ENCODE peak calls at places on chromosomes 5 and 9, in nine cellular contexts. One of them, this sample, is unnamed.

GRCh38 chr9:136711751-136712689 is at the start of gene DIPK1B:
- DNase-seq in K562: peak; percentile 90
- DNase-seq in Calu3: no peak
- DNase-seq in cardiac fibroblast: no peak
- DNase-seq in RWPE1: no peak
- DNase-seq in GM12865: no peak
- DNase-seq in cardiac muscle cell: no peak
- DNase-seq in astrocyte of the spinal cord: no peak
- DNase-seq in fibroblast of villous mesenchyme: no peak
- DNase-seq in this sample: no peak

GRCh38 chr9:132247942-132248341 is 86.1 kb downstream of the NTNG2 start:
- DNase-seq in K562: no peak
- DNase-seq in Calu3: no peak
- DNase-seq in cardiac fibroblast: no peak
- DNase-seq in RWPE1: no peak
- DNase-seq in GM12865: no peak
- DNase-seq in cardiac muscle cell: no peak
- DNase-seq in astrocyte of the spinal cord: no peak
- DNase-seq in fibroblast of villous mesenchyme: no peak
- DNase-seq in this sample: no peak

GRCh38 chr5:78472469-78473106 is 112.2 kb downstream of the SCAMP1 start:
- DNase-seq in K562: peak; percentile 27
- DNase-seq in Calu3: no peak
- DNase-seq in cardiac fibroblast: peak; percentile 55
- DNase-seq in RWPE1: peak; percentile 38
- DNase-seq in GM12865: no peak
- DNase-seq in cardiac muscle cell: peak; percentile 60
- DNase-seq in astrocyte of the spinal cord: peak; percentile 51
- DNase-seq in fibroblast of villous mesenchyme: peak; percentile 45
- DNase-seq in this sample: peak; percentile 6

GRCh38 chr5:131000289-131000688 is 164.8 kb downstream of the HINT1 start:
- DNase-seq in K562: no peak
- DNase-seq in Calu3: no peak
- DNase-seq in cardiac fibroblast: no peak
- DNase-seq in RWPE1: no peak
- DNase-seq in GM12865: no peak
- DNase-seq in cardiac muscle cell: no peak
- DNase-seq in astrocyte of the spinal cord: no peak
- DNase-seq in fibroblast of villous mesenchyme: no peak
- DNase-seq in this sample: no peak

GRCh38 chr9:79264511-79265448 is 307.0 kb upstream of the TLE4 start:
- DNase-seq in K562: no peak
- DNase-seq in Calu3: no peak
- DNase-seq in cardiac fibroblast: no peak
- DNase-seq in RWPE1: no peak
- DNase-seq in GM12865: no peak
- DNase-seq in cardiac muscle cell: no peak
- DNase-seq in astrocyte of the spinal cord: no peak
- DNase-seq in fibroblast of villous mesenchyme: no peak
- DNase-seq in this sample: no peak

GRCh38 chr5:88761269-88761880 is 121.6 kb downstream of the MEF2C start:
- DNase-seq in K562: no peak
- DNase-seq in Calu3: no peak
- DNase-seq in cardiac fibroblast: peak; percentile 55
- DNase-seq in RWPE1: no peak
- DNase-seq in GM12865: peak; percentile 58
- DNase-seq in cardiac muscle cell: peak; percentile 19
- DNase-seq in astrocyte of the spinal cord: peak; percentile 49
- DNase-seq in fibroblast of villous mesenchyme: no peak
- DNase-seq in this sample: peak; percentile 10

GRCh38 chr5:15615859-15616258 is 115.9 kb downstream of the FBXL7 start:
- DNase-seq in K562: no peak
- DNase-seq in Calu3: no peak
- DNase-seq in cardiac fibroblast: no peak
- DNase-seq in RWPE1: no peak
- DNase-seq in GM12865: no peak
- DNase-seq in cardiac muscle cell: no peak
- DNase-seq in astrocyte of the spinal cord: no peak
- DNase-seq in fibroblast of villous mesenchyme: peak; percentile 21
- DNase-seq in this sample: peak; percentile 51

GRCh38 chr5:154358410-154359221 is 87.2 kb upstream of the SAP30L start:
- DNase-seq in K562: no peak
- DNase-seq in Calu3: no peak
- DNase-seq in cardiac fibroblast: no peak
- DNase-seq in RWPE1: no peak
- DNase-seq in GM12865: no peak
- DNase-seq in cardiac muscle cell: peak; percentile 70
- DNase-seq in astrocyte of the spinal cord: peak; percentile 43
- DNase-seq in fibroblast of villous mesenchyme: peak; percentile 50
- DNase-seq in this sample: no peak

GRCh38 chr5:177476531-177477233 is 3.2 kb upstream of the DBN1 start:
- DNase-seq in K562: no peak
- DNase-seq in Calu3: no peak
- DNase-seq in cardiac fibroblast: peak; percentile 72
- DNase-seq in RWPE1: no peak
- DNase-seq in GM12865: no peak
- DNase-seq in cardiac muscle cell: peak; percentile 73
- DNase-seq in astrocyte of the spinal cord: peak; percentile 56
- DNase-seq in fibroblast of villous mesenchyme: peak; percentile 91
- DNase-seq in this sample: peak; percentile 55

GRCh38 chr5:149464796-149465489 is 85.9 kb upstream of the IL17B start:
- DNase-seq in K562: no peak
- DNase-seq in Calu3: no peak
- DNase-seq in cardiac fibroblast: peak; percentile 78
- DNase-seq in RWPE1: no peak
- DNase-seq in GM12865: no peak
- DNase-seq in cardiac muscle cell: peak; percentile 72
- DNase-seq in astrocyte of the spinal cord: peak; percentile 66
- DNase-seq in fibroblast of villous mesenchyme: peak; percentile 74
- DNase-seq in this sample: peak; percentile 26

GRCh38 chr9:12818431-12819000 is 43.7 kb downstream of the LURAP1L start:
- DNase-seq in K562: no peak
- DNase-seq in Calu3: peak; percentile 25
- DNase-seq in cardiac fibroblast: peak; percentile 45
- DNase-seq in RWPE1: no peak
- DNase-seq in GM12865: no peak
- DNase-seq in cardiac muscle cell: peak; percentile 73
- DNase-seq in astrocyte of the spinal cord: peak; percentile 42
- DNase-seq in fibroblast of villous mesenchyme: peak; percentile 40
- DNase-seq in this sample: no peak
- TF ChIP-seq CTCF in K562: no peak
- TF ChIP-seq CTCF in Calu3: no peak
- TF ChIP-seq CTCF in cardiac fibroblast: no peak
- TF ChIP-seq CTCF in RWPE1: no peak
- TF ChIP-seq CTCF in GM12865: no peak
- TF ChIP-seq CTCF in cardiac muscle cell: peak; percentile 36
- TF ChIP-seq CTCF in astrocyte of the spinal cord: no peak
- TF ChIP-seq CTCF in fibroblast of villous mesenchyme: peak; percentile 9
- TF ChIP-seq CTCF in this sample: no peak

DNA sequence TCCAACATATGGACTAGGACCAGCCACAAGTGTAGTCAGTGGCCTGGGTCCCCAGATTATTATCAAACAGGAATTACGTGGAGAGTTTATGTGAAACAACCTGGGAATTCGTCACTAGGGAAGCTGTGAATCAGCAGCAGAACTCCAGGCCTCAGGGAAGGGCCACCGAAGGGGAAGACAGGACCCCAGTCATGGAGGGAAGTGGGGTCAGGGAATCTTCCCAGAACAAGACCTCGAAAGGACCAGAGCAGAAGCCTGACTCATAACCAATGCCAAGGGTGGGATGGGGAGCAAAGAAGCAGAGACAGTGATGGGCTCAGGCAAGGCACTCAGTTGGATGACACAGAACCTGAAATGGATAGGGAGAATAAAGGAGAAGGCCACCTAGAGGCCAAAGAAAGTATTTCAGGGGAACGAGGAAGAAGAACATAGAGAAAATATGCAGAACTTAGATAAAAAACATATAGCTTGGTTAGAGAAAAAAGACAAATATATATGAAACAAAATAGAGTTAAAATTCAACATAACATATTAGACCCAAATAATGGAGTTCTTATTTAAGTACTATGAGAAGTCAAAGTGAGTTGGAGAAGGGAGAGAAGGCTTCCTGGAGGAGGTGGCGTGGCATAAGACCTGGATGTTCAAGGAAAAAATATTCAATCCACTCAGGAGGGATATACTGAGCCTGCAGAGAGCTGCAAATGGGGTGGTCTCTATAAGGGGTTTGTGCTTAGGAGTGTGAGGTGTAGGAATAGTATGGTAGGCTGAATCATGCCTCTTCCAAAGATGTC is 66.7 kb upstream of the CAST start:
- DNase-seq in K562: peak; percentile 16
- DNase-seq in Calu3: peak; percentile 38
- DNase-seq in cardiac fibroblast: peak; percentile 54
- DNase-seq in RWPE1: peak; percentile 37
- DNase-seq in GM12865: peak; percentile 48
- DNase-seq in cardiac muscle cell: peak; percentile 21
- DNase-seq in astrocyte of the spinal cord: no peak
- DNase-seq in fibroblast of villous mesenchyme: peak; percentile 19
- DNase-seq in this sample: no peak
- TF ChIP-seq CTCF in K562: peak; percentile 29
- TF ChIP-seq CTCF in Calu3: peak; percentile 59
- TF ChIP-seq CTCF in cardiac fibroblast: peak; percentile 49
- TF ChIP-seq CTCF in RWPE1: peak; percentile 12
- TF ChIP-seq CTCF in GM12865: peak; percentile 62
- TF ChIP-seq CTCF in cardiac muscle cell: peak; percentile 36
- TF ChIP-seq CTCF in astrocyte of the spinal cord: peak; percentile 38
- TF ChIP-seq CTCF in fibroblast of villous mesenchyme: peak; percentile 60
- TF ChIP-seq CTCF in this sample: peak; percentile 80

GRCh38 chr5:109961755-109962154 is 272.0 kb downstream of the MAN2A1 start:
- DNase-seq in K562: no peak
- DNase-seq in Calu3: no peak
- DNase-seq in cardiac fibroblast: no peak
- DNase-seq in RWPE1: no peak
- DNase-seq in GM12865: no peak
- DNase-seq in cardiac muscle cell: no peak
- DNase-seq in astrocyte of the spinal cord: no peak
- DNase-seq in fibroblast of villous mesenchyme: no peak
- DNase-seq in this sample: no peak

GRCh38 chr5:109958082-109958481 is 268.4 kb downstream of the MAN2A1 start:
- DNase-seq in K562: no peak
- DNase-seq in Calu3: no peak
- DNase-seq in cardiac fibroblast: no peak
- DNase-seq in RWPE1: no peak
- DNase-seq in GM12865: no peak
- DNase-seq in cardiac muscle cell: no peak
- DNase-seq in astrocyte of the spinal cord: no peak
- DNase-seq in fibroblast of villous mesenchyme: no peak
- DNase-seq in this sample: no peak

GRCh38 chr5:109953821-109954220 is 264.1 kb downstream of the MAN2A1 start:
- DNase-seq in K562: no peak
- DNase-seq in Calu3: no peak
- DNase-seq in cardiac fibroblast: no peak
- DNase-seq in RWPE1: no peak
- DNase-seq in GM12865: no peak
- DNase-seq in cardiac muscle cell: peak; percentile 8
- DNase-seq in astrocyte of the spinal cord: no peak
- DNase-seq in fibroblast of villous mesenchyme: no peak
- DNase-seq in this sample: no peak

GRCh38 chr5:109959652-109960051 is 269.9 kb downstream of the MAN2A1 start:
- DNase-seq in K562: no peak
- DNase-seq in Calu3: no peak
- DNase-seq in cardiac fibroblast: no peak
- DNase-seq in RWPE1: no peak
- DNase-seq in GM12865: peak; percentile 10
- DNase-seq in cardiac muscle cell: no peak
- DNase-seq in astrocyte of the spinal cord: no peak
- DNase-seq in fibroblast of villous mesenchyme: no peak
- DNase-seq in this sample: no peak

DNA sequence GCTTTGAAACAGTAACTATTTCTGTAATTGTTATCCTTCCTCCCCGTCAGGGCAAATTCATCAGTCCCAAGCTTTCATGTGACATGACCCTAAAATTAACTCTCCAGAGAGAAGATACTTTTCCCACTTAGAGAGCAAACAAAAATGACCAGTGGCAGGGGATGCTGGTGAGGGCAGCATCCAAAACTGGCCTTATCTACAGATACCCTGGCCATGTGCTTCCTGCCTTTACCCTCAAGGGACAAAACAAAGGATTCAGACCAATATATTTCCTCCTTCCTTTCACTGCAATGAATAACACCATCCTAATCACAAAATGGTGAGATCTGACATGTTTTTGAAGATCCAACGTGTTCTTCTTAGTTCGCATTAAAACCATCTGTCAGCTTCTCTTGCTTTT is 267.2 kb downstream of the MAN2A1 start:
- DNase-seq in K562: no peak
- DNase-seq in Calu3: no peak
- DNase-seq in cardiac fibroblast: no peak
- DNase-seq in RWPE1: no peak
- DNase-seq in GM12865: no peak
- DNase-seq in cardiac muscle cell: no peak
- DNase-seq in astrocyte of the spinal cord: no peak
- DNase-seq in fibroblast of villous mesenchyme: no peak
- DNase-seq in this sample: no peak
- TF ChIP-seq CTCF in K562: no peak
- TF ChIP-seq CTCF in Calu3: no peak
- TF ChIP-seq CTCF in cardiac fibroblast: no peak
- TF ChIP-seq CTCF in RWPE1: no peak
- TF ChIP-seq CTCF in GM12865: no peak
- TF ChIP-seq CTCF in cardiac muscle cell: no peak
- TF ChIP-seq CTCF in astrocyte of the spinal cord: no peak
- TF ChIP-seq CTCF in fibroblast of villous mesenchyme: no peak
- TF ChIP-seq CTCF in this sample: no peak

GRCh38 chr9:31839273-31839672 is 545.2 kb upstream of the ACO1 start:
- DNase-seq in K562: no peak
- DNase-seq in Calu3: peak; percentile 6
- DNase-seq in cardiac fibroblast: no peak
- DNase-seq in RWPE1: no peak
- DNase-seq in GM12865: no peak
- DNase-seq in cardiac muscle cell: no peak
- DNase-seq in astrocyte of the spinal cord: peak; percentile 8
- DNase-seq in fibroblast of villous mesenchyme: peak; percentile 12
- DNase-seq in this sample: no peak
- TF ChIP-seq CTCF in K562: no peak
- TF ChIP-seq CTCF in Calu3: no peak
- TF ChIP-seq CTCF in cardiac fibroblast: no peak
- TF ChIP-seq CTCF in RWPE1: peak; percentile 14
- TF ChIP-seq CTCF in GM12865: no peak
- TF ChIP-seq CTCF in cardiac muscle cell: no peak
- TF ChIP-seq CTCF in astrocyte of the spinal cord: no peak
- TF ChIP-seq CTCF in fibroblast of villous mesenchyme: peak; percentile 17
- TF ChIP-seq CTCF in this sample: no peak

DNA sequence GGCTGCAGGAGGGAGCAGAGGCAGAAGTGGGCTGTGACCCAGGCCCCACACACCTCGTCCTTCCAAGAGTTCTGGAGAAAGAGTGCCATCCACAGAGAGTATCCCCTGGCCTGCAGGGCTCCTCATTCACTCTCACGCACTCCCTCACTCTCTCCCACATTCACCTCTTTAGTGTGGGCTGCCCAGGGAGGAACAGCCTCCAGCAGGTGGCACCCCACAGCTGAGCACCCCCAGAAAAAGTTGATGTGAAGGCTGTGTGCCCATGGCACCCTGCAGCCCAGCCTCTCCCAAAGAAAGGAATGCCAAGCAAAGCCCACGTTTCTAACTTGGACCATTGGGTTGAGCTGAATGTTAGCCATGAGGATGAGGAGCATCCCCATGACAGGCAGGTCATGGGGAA is 4.5 kb upstream of the SHC3 start:
- DNase-seq in K562: no peak
- DNase-seq in Calu3: no peak
- DNase-seq in cardiac fibroblast: no peak
- DNase-seq in RWPE1: no peak
- DNase-seq in GM12865: no peak
- DNase-seq in cardiac muscle cell: no peak
- DNase-seq in astrocyte of the spinal cord: no peak
- DNase-seq in fibroblast of villous mesenchyme: no peak
- DNase-seq in this sample: no peak
- TF ChIP-seq CTCF in K562: no peak
- TF ChIP-seq CTCF in Calu3: no peak
- TF ChIP-seq CTCF in cardiac fibroblast: no peak
- TF ChIP-seq CTCF in RWPE1: no peak
- TF ChIP-seq CTCF in GM12865: peak; percentile 30
- TF ChIP-seq CTCF in cardiac muscle cell: no peak
- TF ChIP-seq CTCF in astrocyte of the spinal cord: no peak
- TF ChIP-seq CTCF in fibroblast of villous mesenchyme: no peak
- TF ChIP-seq CTCF in this sample: peak; percentile 58